ENCODE peak calls at places on chromosomes 2 and 18, in six cellular contexts. Z is upper lobe of left lung, N is glutamatergic neuron, I is endothelial cell, O is progenitor cell of endocrine pancreas, H is astrocyte. J is an unnamed sample.

GRCh38 chr2:28648671-28649395 is 102.8 kb upstream of the PPP1CB start:
- DNase-seq in Z (no peak), N (no peak), I (no peak), O (no peak), H (no peak), J (no peak)

GRCh38 chr2:64859208-64860161 is 129.7 kb upstream of the SLC1A4 start:
- DNase-seq in Z (peak; percentile 97), N (peak; percentile 49), I (peak; percentile 37), O (peak; percentile 34), H (peak; percentile 92), J (no peak)

GRCh38 chr2:42519624-42520023 is 25.8 kb upstream of the KCNG3 start:
- DNase-seq in Z (no peak), N (no peak), I (no peak), O (no peak), H (no peak), J (no peak)

GRCh38 chr2:164868563-164869419 is 27.2 kb upstream of the COBLL1 start:
- DNase-seq in Z (no peak), N (no peak), I (no peak), O (no peak), H (no peak), J (no peak)

GRCh38 chr2:13201924-13202323 is 485.2 kb downstream of the TRIB2 start:
- DNase-seq in Z (no peak), N (no peak), I (no peak), O (no peak), H (peak; percentile 1), J (no peak)

GRCh38 chr2:20378891-20379519 is 28.4 kb upstream of the PUM2 start:
- DNase-seq in Z (peak; percentile 74), N (peak; percentile 77), I (peak; percentile 75), O (peak; percentile 49), H (peak; percentile 69), J (no peak)

GRCh38 chr2:11681722-11682589 is 12.0 kb upstream of the NTSR2 start:
- DNase-seq in Z (peak; percentile 49), N (peak; percentile 74), I (peak; percentile 53), O (peak; percentile 63), H (no peak), J (peak; percentile 54)

GRCh38 chr2:127695491-127696472 is 5.5 kb upstream of the SFT2D3 start:
- DNase-seq in Z (peak; percentile 77), N (peak; percentile 54), I (peak; percentile 59), O (no peak), H (peak; percentile 39), J (no peak)

GRCh38 chr2:128716371-128716770 is 397.7 kb upstream of the HS6ST1 start:
- DNase-seq in Z (no peak), N (no peak), I (no peak), O (no peak), H (no peak), J (no peak)

GRCh38 chr2:52334185-52334584 is 1302.3 kb upstream of the NRXN1 start:
- DNase-seq in Z (no peak), N (no peak), I (no peak), O (no peak), H (no peak), J (no peak)

GRCh38 chr2:30218814-30219213 is 12.5 kb upstream of the LBH start:
- DNase-seq in Z (no peak), N (no peak), I (no peak), O (no peak), H (peak; percentile 9), J (no peak)

GRCh38 chr18:35110037-35110436 is 68.8 kb downstream of the MAPRE2 start:
- DNase-seq in Z (no peak), N (no peak), I (no peak), O (no peak), H (no peak), J (no peak)

GRCh38 chr2:64325852-64326577 is 127.9 kb upstream of the LGALSL start:
- DNase-seq in Z (no peak), N (no peak), I (no peak), O (no peak), H (no peak), J (no peak)

GRCh38 chr18:58394046-58394445 is 234.8 kb downstream of the ALPK2 start:
- DNase-seq in Z (no peak), N (no peak), I (no peak), O (no peak), H (peak; percentile 76), J (no peak)

GRCh38 chr2:30894498-30895119 is 87.4 kb upstream of the CAPN13 start:
- DNase-seq in Z (no peak), N (no peak), I (no peak), O (no peak), H (no peak), J (no peak)

GRCh38 chr2:28557389-28558119 is 61.7 kb downstream of the PLB1 start:
- DNase-seq in Z (no peak), N (no peak), I (no peak), O (no peak), H (no peak), J (no peak)

GRCh38 chr2:77054938-77055337 is 467.2 kb downstream of the LRRTM4 start:
- DNase-seq in Z (no peak), N (no peak), I (peak; percentile 26), O (peak; percentile 13), H (no peak), J (no peak)

GRCh38 chr2:56177420-56178220 is 6.2 kb upstream of the CCDC85A start:
- DNase-seq in Z (no peak), N (no peak), I (no peak), O (no peak), H (no peak), J (no peak)

GRCh38 chr2:30336978-30337841 is 105.9 kb downstream of the LBH start:
- DNase-seq in Z (no peak), N (no peak), I (no peak), O (no peak), H (peak; percentile 9), J (no peak)

GRCh38 chr2:29580223-29580622 is 341.2 kb downstream of the ALK start:
- DNase-seq in Z (no peak), N (no peak), I (no peak), O (no peak), H (no peak), J (no peak)

DNA sequence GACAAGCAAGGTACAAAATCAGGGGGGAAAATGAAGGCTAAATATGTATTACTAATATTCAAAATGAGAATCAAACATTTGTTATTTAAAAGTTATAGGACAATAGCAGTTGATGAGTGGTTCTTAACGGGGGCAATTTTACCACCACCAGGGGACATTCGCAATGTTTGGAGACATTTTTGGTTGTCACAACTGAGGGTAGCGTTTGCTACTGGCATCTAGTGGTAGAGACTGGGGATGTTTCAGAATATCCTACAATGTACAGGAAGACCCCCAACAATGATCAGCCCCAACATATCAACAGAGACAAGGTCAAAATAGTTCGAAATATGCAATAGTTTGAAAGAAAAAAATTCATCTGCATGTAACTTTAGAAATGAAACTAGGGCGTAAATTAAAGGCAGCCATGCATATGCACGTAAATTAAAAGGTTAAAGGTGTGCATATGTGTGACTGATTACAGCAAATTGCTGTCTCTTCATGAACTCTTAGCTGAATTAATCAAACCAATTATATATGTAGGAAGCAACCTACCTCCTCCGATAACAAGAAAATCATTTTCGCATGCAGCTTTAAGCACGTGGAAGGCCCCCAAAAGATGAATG is 61.2 kb upstream of the CUL3 start:
- DNase-seq in Z (no peak), N (no peak), I (peak; percentile 38), O (no peak), H (no peak), J (no peak)
- TF ChIP-seq CTCF in Z (no peak), N (peak; percentile 55), I (peak; percentile 60), O (peak; percentile 60), H (peak; percentile 52), J (peak; percentile 71)

DNA sequence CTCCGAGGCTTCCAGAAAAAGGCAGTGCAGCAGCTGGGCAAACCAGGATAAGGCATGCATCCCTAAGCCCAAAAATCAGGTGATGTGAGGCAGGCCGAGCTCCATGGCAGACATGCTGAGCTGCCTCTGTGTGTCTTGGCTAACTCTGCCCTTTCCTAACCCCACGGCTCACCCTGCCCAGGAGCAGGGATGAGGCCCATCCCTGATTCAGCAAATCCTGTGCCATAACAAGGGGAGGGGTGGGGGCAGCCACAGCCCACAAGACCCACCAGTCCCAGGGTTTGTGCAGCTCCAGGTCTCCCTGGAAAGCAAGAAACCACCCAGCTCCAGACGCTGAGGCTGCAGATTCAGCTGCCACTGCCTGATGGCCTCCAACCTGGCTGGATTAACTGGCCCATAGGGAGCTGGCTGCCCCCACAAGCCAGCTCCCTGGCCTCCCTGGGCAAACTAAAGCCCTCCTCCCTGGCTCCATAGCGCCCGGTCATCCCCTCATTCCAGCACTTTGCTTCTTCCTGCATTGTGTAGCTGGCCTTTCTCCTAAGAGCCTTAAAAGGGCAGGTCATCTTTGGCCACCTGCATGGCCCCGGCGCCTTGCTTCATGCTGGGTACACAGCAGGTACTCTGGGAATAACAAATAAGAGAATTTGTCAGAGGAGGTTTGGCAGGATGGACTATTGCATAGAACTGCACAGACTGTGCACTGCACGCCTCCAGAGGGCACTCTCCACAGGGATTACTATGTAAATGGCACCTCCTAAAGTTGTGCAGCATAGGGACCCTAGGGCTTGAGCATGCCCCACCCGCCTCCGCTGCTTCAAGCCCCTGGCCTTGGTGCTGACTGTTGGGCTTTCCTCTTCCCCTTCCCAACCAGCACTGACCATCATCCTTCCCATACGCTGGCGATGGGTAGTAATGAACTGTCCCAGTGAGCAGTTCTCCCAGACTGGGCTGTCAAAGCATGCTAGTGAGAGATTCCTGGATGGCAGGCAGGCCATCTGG is 10.7 kb downstream of the STEAP3 start:
- DNase-seq in Z (no peak), N (no peak), I (peak; percentile 52), O (peak; percentile 59), H (no peak), J (no peak)
- TF ChIP-seq CTCF in Z (no peak), N (no peak), I (no peak), O (peak; percentile 71), H (peak; percentile 22), J (no peak)

GRCh38 chr18:12689256-12689655 is 13.3 kb downstream of the CEP76 start:
- DNase-seq in Z (no peak), N (no peak), I (no peak), O (no peak), H (no peak), J (no peak)

GRCh38 chr18:12691021-12691420 is 11.5 kb downstream of the CEP76 start:
- DNase-seq in Z (no peak), N (no peak), I (no peak), O (no peak), H (no peak), J (no peak)

GRCh38 chr18:12686100-12686499 is 16.4 kb downstream of the CEP76 start:
- DNase-seq in Z (no peak), N (no peak), I (no peak), O (no peak), H (no peak), J (no peak)
- TF ChIP-seq CTCF in Z (no peak), N (no peak), I (no peak), O (peak; percentile 11), H (peak; percentile 11), J (no peak)

DNA sequence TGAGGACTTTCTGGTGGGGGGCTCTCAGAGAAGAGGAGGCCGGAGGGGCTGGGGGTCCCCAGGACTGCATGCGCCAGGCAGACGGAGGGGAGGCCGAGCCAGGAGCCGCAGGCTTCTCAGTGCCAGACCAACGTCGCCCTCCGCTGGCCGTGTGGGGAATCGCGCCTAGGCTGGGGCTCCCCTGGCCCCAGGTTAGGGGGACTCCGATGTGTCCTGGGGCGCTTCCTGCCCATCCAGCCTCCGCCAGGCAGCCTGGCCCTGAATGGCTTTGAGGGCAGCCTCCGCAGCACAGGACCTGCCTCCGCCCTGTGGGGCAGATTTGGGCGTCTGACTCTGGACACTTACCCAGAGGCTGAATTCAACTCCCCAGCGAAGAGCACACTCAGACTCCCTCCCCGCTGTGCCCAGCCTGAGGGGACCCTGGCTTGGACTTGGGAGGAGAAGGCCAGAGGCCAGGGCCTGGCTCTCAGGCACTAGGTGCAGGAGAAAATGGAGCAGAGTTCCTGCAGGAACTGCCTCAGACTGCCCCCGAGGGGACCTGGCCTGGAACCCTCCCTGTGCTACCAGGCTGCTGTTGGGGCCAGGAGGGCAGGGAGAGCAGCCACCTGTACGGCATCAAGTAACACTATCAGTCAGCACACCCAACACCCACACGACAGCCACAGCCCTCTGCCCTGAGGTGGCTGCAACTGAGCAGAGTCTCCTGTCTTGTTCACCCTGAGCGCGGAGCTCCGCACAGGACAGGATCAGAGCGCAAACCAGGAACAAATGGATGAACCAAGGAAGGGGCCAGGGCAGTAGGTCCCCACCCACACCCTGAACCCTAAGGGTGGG is 621 bp upstream of the TEKT4 start:
- DNase-seq in Z (no peak), N (peak; percentile 71), I (peak; percentile 75), O (no peak), H (no peak), J (no peak)
- TF ChIP-seq CTCF in Z (no peak), N (peak; percentile 77), I (peak; percentile 78), O (peak; percentile 53), H (no peak), J (no peak)

J was measured in CD8-positive, alpha-beta T cell.